ENCODE peak calls at places on chromosomes 5 and 9, in eight cellular contexts. One of them, this sample, is unnamed.

GRCh38 chr5:40754381-40755092 is 1.2 kb downstream of the TTC33 start:
- DNase-seq in PC-3: peak; percentile 54
- DNase-seq in HCT116: no peak
- DNase-seq in GM23338: no peak
- DNase-seq in neural progenitor cell: peak; percentile 22
- DNase-seq in hepatocyte: no peak
- DNase-seq in OCI-LY7: no peak
- DNase-seq in SK-N-SH: no peak
- DNase-seq in this sample: peak; percentile 32

GRCh38 chr5:98436672-98437071 is 336.8 kb upstream of the RGMB start:
- DNase-seq in PC-3: no peak
- DNase-seq in HCT116: no peak
- DNase-seq in GM23338: no peak
- DNase-seq in neural progenitor cell: no peak
- DNase-seq in hepatocyte: no peak
- DNase-seq in OCI-LY7: no peak
- DNase-seq in SK-N-SH: no peak
- DNase-seq in this sample: no peak

GRCh38 chr5:92468307-92468706 is 1085.2 kb upstream of the ARRDC3 start:
- DNase-seq in PC-3: no peak
- DNase-seq in HCT116: no peak
- DNase-seq in GM23338: no peak
- DNase-seq in neural progenitor cell: no peak
- DNase-seq in hepatocyte: no peak
- DNase-seq in OCI-LY7: no peak
- DNase-seq in SK-N-SH: no peak
- DNase-seq in this sample: no peak

GRCh38 chr5:121273818-121274433 is 577.8 kb upstream of the FTMT start:
- DNase-seq in PC-3: peak; percentile 93
- DNase-seq in HCT116: peak; percentile 74
- DNase-seq in GM23338: no peak
- DNase-seq in neural progenitor cell: no peak
- DNase-seq in hepatocyte: peak; percentile 63
- DNase-seq in OCI-LY7: no peak
- DNase-seq in SK-N-SH: no peak
- DNase-seq in this sample: no peak

GRCh38 chr5:129460121-129460950 is at the start of gene ADAMTS19:
- DNase-seq in PC-3: peak; percentile 21
- DNase-seq in HCT116: no peak
- DNase-seq in GM23338: peak; percentile 76
- DNase-seq in neural progenitor cell: peak; percentile 68
- DNase-seq in hepatocyte: peak; percentile 78
- DNase-seq in OCI-LY7: no peak
- DNase-seq in SK-N-SH: peak; percentile 61
- DNase-seq in this sample: peak; percentile 60

GRCh38 chr9:5388026-5388806 is 48.5 kb upstream of the RLN1 start:
- DNase-seq in PC-3: no peak
- DNase-seq in HCT116: no peak
- DNase-seq in GM23338: peak; percentile 5
- DNase-seq in neural progenitor cell: no peak
- DNase-seq in hepatocyte: no peak
- DNase-seq in OCI-LY7: no peak
- DNase-seq in SK-N-SH: no peak
- DNase-seq in this sample: no peak

GRCh38 chr5:88930336-88930735 is 47.4 kb upstream of the MEF2C start:
- DNase-seq in PC-3: no peak
- DNase-seq in HCT116: no peak
- DNase-seq in GM23338: no peak
- DNase-seq in neural progenitor cell: no peak
- DNase-seq in hepatocyte: no peak
- DNase-seq in OCI-LY7: no peak
- DNase-seq in SK-N-SH: no peak
- DNase-seq in this sample: no peak

GRCh38 chr9:111740739-111741138 is 54.0 kb downstream of the SHOC1 start:
- DNase-seq in PC-3: no peak
- DNase-seq in HCT116: no peak
- DNase-seq in GM23338: peak; percentile 70
- DNase-seq in neural progenitor cell: no peak
- DNase-seq in hepatocyte: no peak
- DNase-seq in OCI-LY7: no peak
- DNase-seq in SK-N-SH: no peak
- DNase-seq in this sample: no peak

GRCh38 chr9:114580609-114581193 is 6.9 kb upstream of the ATP6V1G1 start:
- DNase-seq in PC-3: peak; percentile 53
- DNase-seq in HCT116: no peak
- DNase-seq in GM23338: peak; percentile 21
- DNase-seq in neural progenitor cell: no peak
- DNase-seq in hepatocyte: no peak
- DNase-seq in OCI-LY7: no peak
- DNase-seq in SK-N-SH: no peak
- DNase-seq in this sample: no peak

GRCh38 chr5:82599692-82600091 is 321.5 kb upstream of the RPS23 start:
- DNase-seq in PC-3: no peak
- DNase-seq in HCT116: no peak
- DNase-seq in GM23338: no peak
- DNase-seq in neural progenitor cell: no peak
- DNase-seq in hepatocyte: no peak
- DNase-seq in OCI-LY7: no peak
- DNase-seq in SK-N-SH: no peak
- DNase-seq in this sample: no peak
- TF ChIP-seq EZH2phosphoT487 in PC-3: no peak
- TF ChIP-seq EZH2phosphoT487 in HCT116: no peak
- TF ChIP-seq EZH2phosphoT487 in GM23338: no peak
- TF ChIP-seq EZH2phosphoT487 in neural progenitor cell: no peak
- TF ChIP-seq EZH2phosphoT487 in hepatocyte: no peak
- TF ChIP-seq EZH2phosphoT487 in OCI-LY7: no peak
- TF ChIP-seq EZH2phosphoT487 in SK-N-SH: no peak
- TF ChIP-seq EZH2phosphoT487 in this sample: no peak

GRCh38 chr5:32241034-32241783 is 67.1 kb upstream of the GOLPH3 start:
- DNase-seq in PC-3: no peak
- DNase-seq in HCT116: no peak
- DNase-seq in GM23338: no peak
- DNase-seq in neural progenitor cell: no peak
- DNase-seq in hepatocyte: no peak
- DNase-seq in OCI-LY7: no peak
- DNase-seq in SK-N-SH: no peak
- DNase-seq in this sample: no peak

GRCh38 chr5:32245742-32246141 is 67.0 kb downstream of the MTMR12 start:
- DNase-seq in PC-3: no peak
- DNase-seq in HCT116: no peak
- DNase-seq in GM23338: no peak
- DNase-seq in neural progenitor cell: no peak
- DNase-seq in hepatocyte: no peak
- DNase-seq in OCI-LY7: no peak
- DNase-seq in SK-N-SH: no peak
- DNase-seq in this sample: no peak

GRCh38 chr5:32249668-32250067 is 63.1 kb downstream of the MTMR12 start:
- DNase-seq in PC-3: no peak
- DNase-seq in HCT116: no peak
- DNase-seq in GM23338: no peak
- DNase-seq in neural progenitor cell: no peak
- DNase-seq in hepatocyte: peak; percentile 44
- DNase-seq in OCI-LY7: no peak
- DNase-seq in SK-N-SH: no peak
- DNase-seq in this sample: no peak

GRCh38 chr5:32239385-32239784 is 65.3 kb upstream of the GOLPH3 start:
- DNase-seq in PC-3: no peak
- DNase-seq in HCT116: no peak
- DNase-seq in GM23338: no peak
- DNase-seq in neural progenitor cell: no peak
- DNase-seq in hepatocyte: no peak
- DNase-seq in OCI-LY7: no peak
- DNase-seq in SK-N-SH: no peak
- DNase-seq in this sample: no peak

DNA sequence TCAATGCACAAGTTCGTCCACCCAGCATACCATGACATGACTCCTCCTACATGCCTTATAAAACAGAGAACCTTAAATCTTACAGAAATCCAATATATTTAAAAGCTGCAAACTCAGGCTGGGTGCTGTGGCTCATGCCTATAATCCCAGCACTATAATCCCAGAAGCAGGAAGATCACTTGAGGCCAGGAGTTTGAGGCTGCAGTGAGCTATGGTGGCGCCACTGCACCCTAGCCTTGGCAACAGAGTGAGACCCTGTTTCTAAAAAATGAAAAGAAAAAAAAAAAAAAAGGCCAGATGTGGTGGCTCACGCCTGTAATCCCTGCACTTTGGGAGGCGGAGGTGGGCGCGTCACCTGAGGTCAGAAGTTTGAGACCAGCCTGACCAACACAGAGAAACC is 68.7 kb downstream of the MTMR12 start:
- DNase-seq in PC-3: no peak
- DNase-seq in HCT116: no peak
- DNase-seq in GM23338: no peak
- DNase-seq in neural progenitor cell: no peak
- DNase-seq in hepatocyte: no peak
- DNase-seq in OCI-LY7: no peak
- DNase-seq in SK-N-SH: no peak
- DNase-seq in this sample: no peak
- TF ChIP-seq CTCF in PC-3: no peak
- TF ChIP-seq CTCF in HCT116: no peak
- TF ChIP-seq CTCF in GM23338: peak; percentile 37
- TF ChIP-seq CTCF in neural progenitor cell: no peak
- TF ChIP-seq CTCF in hepatocyte: no peak
- TF ChIP-seq CTCF in OCI-LY7: no peak
- TF ChIP-seq CTCF in SK-N-SH: no peak
- TF ChIP-seq CTCF in this sample: no peak

GRCh38 chr5:146680846-146681585 is 165.0 kb upstream of the GPR151 start:
- DNase-seq in PC-3: no peak
- DNase-seq in HCT116: no peak
- DNase-seq in GM23338: no peak
- DNase-seq in neural progenitor cell: no peak
- DNase-seq in hepatocyte: no peak
- DNase-seq in OCI-LY7: no peak
- DNase-seq in SK-N-SH: no peak
- DNase-seq in this sample: no peak

GRCh38 chr5:146681586-146681945 is 165.6 kb upstream of the GPR151 start:
- DNase-seq in PC-3: no peak
- DNase-seq in HCT116: no peak
- DNase-seq in GM23338: no peak
- DNase-seq in neural progenitor cell: no peak
- DNase-seq in hepatocyte: no peak
- DNase-seq in OCI-LY7: no peak
- DNase-seq in SK-N-SH: no peak
- DNase-seq in this sample: no peak

DNA sequence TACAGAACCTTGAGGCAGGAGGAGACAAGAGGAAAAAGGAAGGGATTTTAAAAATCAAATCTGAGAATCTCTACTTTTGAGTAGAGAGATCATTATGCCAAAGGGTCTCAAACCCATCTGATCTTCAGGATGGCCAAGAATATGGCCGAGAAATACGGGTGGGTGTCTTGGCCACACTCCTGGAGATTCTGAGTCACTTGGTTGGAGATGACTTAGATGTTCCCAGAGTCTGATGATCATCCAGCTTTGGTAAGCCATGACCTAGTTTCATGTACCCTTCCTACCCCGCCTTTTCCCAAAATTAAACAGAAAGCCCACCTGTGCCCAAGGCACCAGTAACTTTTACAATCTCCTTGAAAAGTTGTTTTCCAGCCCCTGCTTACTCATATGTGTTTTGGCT is 166.9 kb upstream of the GPR151 start:
- DNase-seq in PC-3: no peak
- DNase-seq in HCT116: no peak
- DNase-seq in GM23338: no peak
- DNase-seq in neural progenitor cell: no peak
- DNase-seq in hepatocyte: no peak
- DNase-seq in OCI-LY7: no peak
- DNase-seq in SK-N-SH: no peak
- DNase-seq in this sample: no peak
- TF ChIP-seq EZH2phosphoT487 in PC-3: no peak
- TF ChIP-seq EZH2phosphoT487 in HCT116: no peak
- TF ChIP-seq EZH2phosphoT487 in GM23338: no peak
- TF ChIP-seq EZH2phosphoT487 in neural progenitor cell: no peak
- TF ChIP-seq EZH2phosphoT487 in hepatocyte: no peak
- TF ChIP-seq EZH2phosphoT487 in OCI-LY7: no peak
- TF ChIP-seq EZH2phosphoT487 in SK-N-SH: no peak
- TF ChIP-seq EZH2phosphoT487 in this sample: no peak

GRCh38 chr9:109953813-109954489 is 174.0 kb downstream of the PALM2AKAP2 start:
- DNase-seq in PC-3: no peak
- DNase-seq in HCT116: no peak
- DNase-seq in GM23338: peak; percentile 66
- DNase-seq in neural progenitor cell: no peak
- DNase-seq in hepatocyte: no peak
- DNase-seq in OCI-LY7: peak; percentile 83
- DNase-seq in SK-N-SH: no peak
- DNase-seq in this sample: no peak
- TF ChIP-seq CTCF in PC-3: peak; percentile 42
- TF ChIP-seq CTCF in HCT116: peak; percentile 73
- TF ChIP-seq CTCF in GM23338: peak; percentile 79
- TF ChIP-seq CTCF in neural progenitor cell: peak; percentile 34
- TF ChIP-seq CTCF in hepatocyte: no peak
- TF ChIP-seq CTCF in OCI-LY7: peak; percentile 90
- TF ChIP-seq CTCF in SK-N-SH: peak; percentile 54
- TF ChIP-seq CTCF in this sample: peak; percentile 26

DNA sequence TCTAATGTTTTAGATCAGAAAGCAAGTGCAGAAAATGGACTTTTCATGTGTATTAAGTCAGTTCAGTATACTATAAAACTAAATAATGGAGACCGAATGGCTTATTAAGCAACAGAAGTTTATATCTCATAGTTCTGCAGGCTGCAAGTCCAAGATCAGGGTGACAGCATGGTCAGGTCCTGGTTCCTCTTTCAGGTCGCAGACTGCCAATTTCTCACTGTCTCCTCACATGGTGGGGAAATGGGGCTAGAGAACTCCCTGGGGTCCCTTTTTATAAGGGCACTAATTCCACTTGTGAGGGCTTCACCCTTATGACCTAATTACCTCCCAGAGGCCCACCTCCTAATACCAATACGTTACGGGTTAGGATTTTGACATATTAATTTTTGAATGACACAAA is 48.7 kb downstream of the RICTOR start:
- DNase-seq in PC-3: no peak
- DNase-seq in HCT116: no peak
- DNase-seq in GM23338: no peak
- DNase-seq in neural progenitor cell: no peak
- DNase-seq in hepatocyte: no peak
- DNase-seq in OCI-LY7: peak; percentile 10
- DNase-seq in SK-N-SH: no peak
- DNase-seq in this sample: no peak
- TF ChIP-seq EZH2phosphoT487 in PC-3: no peak
- TF ChIP-seq EZH2phosphoT487 in HCT116: no peak
- TF ChIP-seq EZH2phosphoT487 in GM23338: no peak
- TF ChIP-seq EZH2phosphoT487 in neural progenitor cell: no peak
- TF ChIP-seq EZH2phosphoT487 in hepatocyte: no peak
- TF ChIP-seq EZH2phosphoT487 in OCI-LY7: no peak
- TF ChIP-seq EZH2phosphoT487 in SK-N-SH: no peak
- TF ChIP-seq EZH2phosphoT487 in this sample: no peak

GRCh38 chr5:114839360-114839759 is 330.3 kb downstream of the TRIM36 start:
- DNase-seq in PC-3: no peak
- DNase-seq in HCT116: no peak
- DNase-seq in GM23338: peak; percentile 28
- DNase-seq in neural progenitor cell: no peak
- DNase-seq in hepatocyte: no peak
- DNase-seq in OCI-LY7: no peak
- DNase-seq in SK-N-SH: no peak
- DNase-seq in this sample: no peak
- TF ChIP-seq CTCF in PC-3: no peak
- TF ChIP-seq CTCF in HCT116: no peak
- TF ChIP-seq CTCF in GM23338: peak; percentile 20
- TF ChIP-seq CTCF in neural progenitor cell: no peak
- TF ChIP-seq CTCF in hepatocyte: no peak
- TF ChIP-seq CTCF in OCI-LY7: no peak
- TF ChIP-seq CTCF in SK-N-SH: no peak
- TF ChIP-seq CTCF in this sample: no peak